ENCODE peak calls at places on chromosomes 5 and 9, in seven cellular contexts. D is Panc1, B is foreskin fibroblast, Y is GM13976, C is IMR-90, S is AG10803, N is HFFc6. P is an unnamed sample.
A peak's percentile ranks its signal among the peaks of the same experiment; 100 is the strongest.

GRCh38 chr9:114166606-114167572 is 11.6 kb downstream of the COL27A1 start:
- DNase-seq in D (no peak), C (no peak), Y (no peak), B (no peak), N (no peak), S (no peak), P (no peak)

GRCh38 chr9:80134487-80134886 is 562.7 kb downstream of the TLE4 start:
- DNase-seq in D (no peak), C (no peak), N (no peak), Y (peak; percentile 53), S (no peak), B (no peak), P (no peak)

GRCh38 chr9:88973281-88974045 is 17.8 kb upstream of the S1PR3 start:
- DNase-seq in B (no peak), D (no peak), C (no peak), Y (no peak), N (no peak), S (no peak), P (no peak)

GRCh38 chr9:136734837-136735496 is 7.8 kb downstream of the LCN10 start:
- DNase-seq in C (no peak), S (no peak), D (no peak), B (no peak), Y (no peak), N (no peak), P (no peak)

GRCh38 chr5:36060516-36060885 is 6.2 kb downstream of the UGT3A2 start:
- DNase-seq in C (no peak), D (no peak), Y (no peak), N (peak; percentile 70), S (peak; percentile 47), B (peak; percentile 14), P (no peak)

GRCh38 chr5:172528440-172528839 is 74.1 kb upstream of the SH3PXD2B start:
- DNase-seq in N (peak; percentile 27), D (no peak), Y (peak; percentile 9), B (no peak), S (peak; percentile 53), C (no peak), P (no peak)

GRCh38 chr9:131266301-131267229 is 9.7 kb downstream of the FAM78A start:
- DNase-seq in Y (no peak), N (no peak), D (no peak), S (no peak), C (no peak), B (no peak), P (peak; percentile 48)

GRCh38 chr5:42875785-42876374 is 64.2 kb upstream of the SELENOP start:
- DNase-seq in C (no peak), Y (no peak), D (no peak), N (no peak), B (no peak), S (no peak), P (no peak)

GRCh38 chr5:112279082-112279481 is 140.0 kb downstream of the EPB41L4A start:
- DNase-seq in D (no peak), N (no peak), Y (no peak), B (no peak), S (peak; percentile 17), C (no peak), P (no peak)

GRCh38 chr5:156971848-156972525 is 9.0 kb upstream of the TIMD4 start:
- DNase-seq in C (no peak), N (no peak), D (no peak), B (no peak), Y (no peak), S (no peak), P (no peak)

GRCh38 chr9:75855509-75855908 is 35.0 kb upstream of the PCSK5 start:
- DNase-seq in Y (no peak), D (no peak), B (peak; percentile 9), N (no peak), C (peak; percentile 4), S (peak; percentile 8), P (no peak)

GRCh38 chr5:135219868-135220267 is 179.2 kb downstream of the MACROH2A1 start:
- DNase-seq in Y (no peak), N (no peak), S (no peak), C (no peak), B (no peak), D (no peak), P (peak; percentile 22)

DNA sequence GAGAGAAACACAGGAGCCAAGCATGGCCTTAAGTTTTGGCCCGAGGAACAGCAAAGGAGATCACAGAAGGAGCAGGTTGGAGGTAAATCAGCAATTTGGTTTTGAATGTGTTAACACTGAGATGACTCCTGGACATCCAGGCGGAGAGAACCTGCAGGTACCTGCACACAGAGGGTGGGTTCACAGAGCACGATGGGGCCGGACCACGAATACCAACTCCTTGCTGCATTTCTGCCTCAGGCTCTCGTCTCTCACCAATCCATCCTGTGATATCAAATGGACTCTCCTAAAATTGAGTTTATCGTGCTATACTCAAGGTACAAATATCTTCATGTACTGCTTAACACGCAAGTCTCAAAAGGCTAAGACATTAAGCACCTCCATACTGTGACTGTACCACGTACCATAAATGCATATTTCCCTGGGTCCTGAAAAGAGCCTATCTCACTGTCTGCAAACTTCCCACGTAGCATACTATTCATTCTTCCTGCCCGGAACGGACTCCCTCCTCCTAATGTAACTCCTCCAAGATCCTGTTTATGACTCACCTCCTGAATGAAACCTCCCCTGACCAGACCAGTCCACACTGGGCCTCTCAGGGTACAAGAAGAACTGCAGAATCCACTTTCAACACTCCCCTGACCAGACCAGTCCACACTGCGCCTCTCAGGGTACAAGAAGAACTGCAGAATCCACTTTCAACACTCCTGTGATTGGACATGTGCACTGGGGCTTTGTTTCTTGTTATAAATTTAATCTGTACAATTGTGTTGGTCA is 380.8 kb upstream of the RFX3 start:
- DNase-seq in D (no peak), S (peak; percentile 89), N (peak; percentile 87), Y (no peak), B (peak; percentile 87), C (peak; percentile 95), P (no peak)
- TF ChIP-seq CTCF in D (no peak), S (no peak), N (peak; percentile 41), Y (no peak), B (peak; percentile 3), C (no peak), P (no peak)

GRCh38 chr5:31924005-31924404 is 250.1 kb downstream of the GOLPH3 start:
- DNase-seq in S (no peak), B (no peak), D (no peak), Y (no peak), N (no peak), C (no peak), P (no peak)
- TF ChIP-seq CTCF in S (no peak), B (no peak), D (no peak), Y (no peak), N (no peak), C (no peak), P (no peak)

GRCh38 chr5:126967808-126968466 is 62.4 kb downstream of the MARCHF3 start:
- DNase-seq in S (peak; percentile 25), B (no peak), C (no peak), Y (no peak), D (no peak), N (no peak), P (no peak)
- TF ChIP-seq CTCF in S (no peak), B (no peak), C (no peak), Y (no peak), D (no peak), N (no peak), P (no peak)

DNA sequence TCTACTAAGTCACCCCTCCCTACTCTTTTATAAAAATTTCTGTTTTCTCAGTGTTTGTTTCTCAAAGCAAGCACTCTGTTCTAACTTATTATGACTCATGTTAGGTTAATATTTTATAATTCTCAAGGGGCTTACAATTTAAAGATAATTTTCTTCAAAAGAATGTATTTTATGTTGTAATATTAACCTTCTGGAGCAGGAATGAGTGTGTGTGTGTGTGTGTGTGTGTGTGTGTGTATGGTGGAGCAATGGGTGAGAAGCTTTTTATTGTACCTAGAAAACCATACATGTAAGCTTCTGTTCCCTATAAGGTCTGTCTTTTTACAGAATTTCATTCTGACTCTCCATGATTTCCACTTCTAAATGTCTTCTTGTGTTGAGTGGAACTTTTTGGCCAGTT is 63.0 kb downstream of the PBX3 start:
- DNase-seq in D (no peak), B (peak; percentile 2), C (no peak), S (peak; percentile 54), N (no peak), Y (no peak), P (no peak)
- TF ChIP-seq CTCF in D (no peak), B (no peak), C (no peak), S (no peak), N (no peak), Y (no peak), P (no peak)

GRCh38 chr9:5778799-5779198 is 54.1 kb downstream of the ERMP1 start:
- DNase-seq in D (no peak), Y (no peak), S (no peak), B (no peak), C (no peak), N (no peak), P (no peak)

GRCh38 chr9:5767968-5768932 is 64.7 kb downstream of the ERMP1 start:
- DNase-seq in C (no peak), D (no peak), S (peak; percentile 6), N (no peak), Y (no peak), B (no peak), P (no peak)

GRCh38 chr9:5773324-5773999 is 59.5 kb downstream of the ERMP1 start:
- DNase-seq in S (peak; percentile 34), C (no peak), Y (no peak), B (no peak), D (no peak), N (no peak), P (no peak)
- TF ChIP-seq CTCF in S (no peak), C (no peak), Y (no peak), B (no peak), D (peak; percentile 11), N (peak; percentile 30), P (no peak)

GRCh38 chr5:67208403-67208802 is 11.8 kb upstream of the CD180 start:
- DNase-seq in Y (no peak), N (no peak), B (no peak), S (no peak), D (no peak), C (no peak), P (no peak)

GRCh38 chr5:67209141-67209771 is 12.7 kb upstream of the CD180 start:
- DNase-seq in N (peak; percentile 64), C (peak; percentile 72), B (peak; percentile 60), D (peak; percentile 84), S (peak; percentile 66), Y (peak; percentile 73), P (peak; percentile 69)

GRCh38 chr5:67214036-67214435 is 17.4 kb upstream of the CD180 start:
- DNase-seq in D (no peak), B (no peak), S (no peak), C (peak; percentile 54), N (no peak), Y (no peak), P (no peak)

GRCh38 chr5:67214713-67215591 is 18.4 kb upstream of the CD180 start:
- DNase-seq in C (no peak), Y (no peak), D (no peak), N (no peak), B (no peak), S (no peak), P (no peak)

DNA sequence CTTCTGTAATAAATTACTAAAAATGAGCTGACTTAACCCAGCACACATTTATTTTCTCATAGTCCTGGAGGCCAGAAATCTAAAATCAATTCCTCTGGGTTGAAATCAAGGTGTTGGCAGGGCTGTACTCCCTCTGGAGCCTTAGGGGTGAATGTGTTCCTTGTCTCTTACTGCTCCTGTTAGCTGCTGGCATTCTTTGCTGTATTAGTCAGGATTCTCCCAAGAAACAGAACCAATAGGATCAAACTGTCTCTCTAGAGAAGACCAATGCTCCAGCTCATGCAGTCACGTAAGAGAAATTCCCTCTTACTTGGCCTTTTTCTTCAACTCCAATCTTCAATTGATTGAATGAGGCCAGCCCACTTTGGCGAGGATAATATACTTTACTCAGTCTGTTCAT is 15.3 kb upstream of the CD180 start:
- DNase-seq in D (no peak), Y (no peak), C (peak; percentile 87), S (peak; percentile 77), B (peak; percentile 63), N (peak; percentile 82), P (no peak)
- TF ChIP-seq CTCF in D (no peak), Y (no peak), C (peak; percentile 2), S (no peak), B (no peak), N (no peak), P (no peak)